ENCODE peak calls at places on chromosomes 7 and 10, in four cellular contexts. P is nephron progenitor cell, W is pons, A is MV-4-11. Y is an unnamed sample.

GRCh38 chr7:150778014-150778737 is 22.0 kb downstream of the TMEM176B start:
- DNase-seq in P (no peak), W (no peak), A (no peak), Y (no peak)

GRCh38 chr10:132570771-132571564 is 33.4 kb downstream of the INPP5A start:
- DNase-seq in P (no peak), W (peak; percentile 26), A (peak; percentile 91), Y (no peak)

GRCh38 chr7:42197391-42197790 is 39.6 kb downstream of the GLI3 start:
- DNase-seq in P (no peak), W (no peak), A (no peak), Y (peak; percentile 37)

GRCh38 chr7:103660455-103661371 is 214.7 kb upstream of the SLC26A5 start:
- DNase-seq in P (no peak), W (no peak), A (no peak), Y (peak; percentile 15)

GRCh38 chr10:69141304-69141703 is 17.3 kb downstream of the VPS26A start:
- DNase-seq in P (no peak), W (no peak), A (no peak), Y (no peak)

GRCh38 chr10:86263209-86263608 is 103.4 kb downstream of the GRID1 start:
- DNase-seq in P (no peak), W (no peak), A (no peak), Y (no peak)

GRCh38 chr7:151829707-151830106 is 47.2 kb downstream of the PRKAG2 start:
- DNase-seq in P (no peak), W (no peak), A (no peak), Y (no peak)

GRCh38 chr7:116805100-116805544 is 57.3 kb upstream of the CAPZA2 start:
- DNase-seq in P (peak; percentile 22), W (no peak), A (peak; percentile 17), Y (peak; percentile 82)

GRCh38 chr7:151634643-151635042 is 114.9 kb upstream of the RHEB start:
- DNase-seq in P (no peak), W (no peak), A (no peak), Y (no peak)